ENCODE peak calls at places on chromosomes 6 and 20, in eight cellular contexts. V, X, W, U, P, R, O and T are unnamed samples.
A peak's percentile ranks its signal among the peaks of the same experiment; 100 is the strongest.

GRCh38 chr20:35912877-35913276 is 41.4 kb downstream of the SCAND1 start:
- DNase-seq in R (no peak), W (no peak), X (no peak), O (no peak), U (peak; percentile 1), V (no peak), P (no peak), T (no peak)

GRCh38 chr6:43834528-43835145 is 64.6 kb downstream of the VEGFA start:
- DNase-seq in V (no peak), O (no peak), P (no peak), R (no peak), U (no peak), X (no peak), W (no peak), T (no peak)

GRCh38 chr6:37104935-37105781 is 64.8 kb upstream of the PIM1 start:
- DNase-seq in W (no peak), P (no peak), R (no peak), U (no peak), O (no peak), V (no peak), X (no peak), T (no peak)

GRCh38 chr6:145480024-145480423 is 255.3 kb downstream of the EPM2A start:
- DNase-seq in R (no peak), U (no peak), V (no peak), P (no peak), W (no peak), X (no peak), O (no peak), T (no peak)

GRCh38 chr6:142635130-142635529 is 309.8 kb downstream of the HIVEP2 start:
- DNase-seq in P (no peak), V (no peak), O (no peak), X (no peak), R (peak; percentile 12), W (no peak), U (no peak), T (no peak)

GRCh38 chr6:31901415-31901952 is 402 bp downstream of the ZBTB12 start:
- DNase-seq in U (no peak), O (peak; percentile 67), P (no peak), V (no peak), X (peak; percentile 89), W (peak; percentile 70), R (peak; percentile 57), T (no peak)

GRCh38 chr6:40807484-40807883 is 220.3 kb upstream of the LRFN2 start:
- DNase-seq in W (no peak), V (no peak), U (no peak), R (no peak), O (no peak), X (no peak), P (peak; percentile 80), T (no peak)

GRCh38 chr6:10850728-10851127 is 12.4 kb upstream of the MAK start:
- DNase-seq in X (no peak), W (no peak), V (no peak), P (no peak), R (no peak), O (no peak), U (no peak), T (no peak)

GRCh38 chr6:53896237-53896636 is 101.4 kb downstream of the LRRC1 start:
- DNase-seq in U (no peak), P (peak; percentile 15), O (no peak), V (no peak), R (peak; percentile 75), X (no peak), W (no peak), T (no peak)

GRCh38 chr6:138431276-138432062 is 27.4 kb downstream of the HEBP2 start:
- DNase-seq in X (no peak), R (no peak), W (no peak), P (no peak), O (no peak), U (no peak), V (no peak), T (no peak)

GRCh38 chr6:125301435-125302391 is at the start of gene HDDC2:
- DNase-seq in W (peak; percentile 74), V (peak; percentile 63), R (peak; percentile 68), X (peak; percentile 83), U (no peak), P (peak; percentile 37), O (peak; percentile 53), T (peak; percentile 74)

GRCh38 chr6:121678245-121678644 is 242.8 kb downstream of the GJA1 start:
- DNase-seq in P (no peak), X (no peak), R (no peak), O (no peak), W (no peak), V (no peak), U (no peak), T (no peak)

GRCh38 chr6:139473239-139473701 is 98.8 kb upstream of the CITED2 start:
- DNase-seq in V (no peak), P (no peak), R (peak; percentile 86), X (no peak), O (peak; percentile 88), U (no peak), W (no peak), T (no peak)

GRCh38 chr6:6688283-6688682 is 99.8 kb downstream of the LY86 start:
- DNase-seq in W (no peak), O (no peak), V (no peak), P (no peak), U (no peak), R (peak; percentile 68), X (no peak), T (no peak)

GRCh38 chr20:35871311-35871771 is 83.0 kb downstream of the SCAND1 start:
- DNase-seq in W (no peak), X (no peak), R (peak; percentile 71), U (no peak), P (peak; percentile 60), V (no peak), O (peak; percentile 54), T (no peak)

DNA sequence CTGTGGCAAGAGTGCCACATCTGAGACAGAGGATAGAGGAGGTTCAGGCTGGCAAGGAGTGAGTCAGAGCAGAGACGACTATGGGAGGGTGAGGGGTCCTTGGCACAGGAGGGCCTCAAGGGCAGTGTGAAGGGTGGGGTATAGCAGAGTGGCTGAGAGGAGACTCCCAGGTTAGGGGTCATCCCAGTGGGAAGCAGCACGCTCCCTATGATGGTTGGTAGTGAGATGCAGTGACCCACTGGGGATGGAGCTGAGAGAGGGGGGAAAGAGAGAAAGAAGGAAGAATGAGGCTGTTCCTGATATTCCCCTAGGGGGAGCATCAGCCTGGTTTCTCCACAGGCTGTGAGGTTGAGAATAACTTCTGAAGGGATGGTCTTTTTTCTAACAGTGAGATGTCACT is 97.4 kb downstream of the INSM1 start:
- DNase-seq in R (peak; percentile 31), U (no peak), O (peak; percentile 45), X (no peak), V (no peak), W (no peak), P (no peak), T (no peak)
- TF ChIP-seq CTCF in R (peak; percentile 67), U (peak; percentile 12), O (peak; percentile 58), X (no peak), V (no peak), W (peak; percentile 36), P (no peak), T (no peak)

GRCh38 chr6:18391018-18391417 is 3.9 kb downstream of the RNF144B start:
- DNase-seq in R (no peak), X (no peak), V (no peak), O (no peak), U (no peak), W (no peak), P (no peak), T (no peak)

GRCh38 chr6:18395177-18395850 is 8.2 kb downstream of the RNF144B start:
- DNase-seq in O (no peak), R (no peak), U (no peak), P (no peak), X (no peak), V (no peak), W (no peak), T (no peak)

GRCh38 chr6:18389479-18389878 is 2.3 kb downstream of the RNF144B start:
- DNase-seq in W (no peak), V (no peak), P (no peak), R (peak; percentile 50), O (no peak), U (no peak), X (no peak), T (no peak)

GRCh38 chr6:18390476-18390875 is 3.3 kb downstream of the RNF144B start:
- DNase-seq in U (no peak), R (no peak), O (no peak), W (no peak), P (no peak), V (no peak), X (no peak), T (no peak)

GRCh38 chr6:18392346-18392877 is 5.3 kb downstream of the RNF144B start:
- DNase-seq in W (no peak), U (no peak), X (no peak), R (no peak), P (no peak), V (no peak), O (no peak), T (no peak)
- TF ChIP-seq CTCF in W (no peak), U (no peak), X (no peak), R (no peak), P (no peak), V (no peak), O (no peak), T (no peak)

DNA sequence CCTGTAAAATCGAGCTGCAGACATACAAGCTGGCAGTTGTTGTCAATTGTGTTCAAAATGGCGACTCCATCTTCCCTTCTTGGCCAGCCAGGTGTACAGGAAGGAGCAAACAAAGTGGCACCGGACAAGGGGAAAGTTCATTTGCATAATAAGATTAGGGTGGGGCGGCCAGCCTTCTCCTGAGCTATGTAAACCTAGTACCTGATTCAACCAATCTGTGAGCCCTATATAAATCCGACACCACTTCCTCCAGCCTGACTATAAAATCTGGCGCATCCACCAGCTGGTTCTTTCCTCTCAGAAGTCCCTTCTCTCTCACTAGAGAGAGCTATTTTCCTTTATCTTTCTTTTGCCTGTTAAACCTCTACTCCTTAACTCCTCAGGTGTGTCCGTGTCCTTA is 8.1 kb upstream of the HBS1L start:
- DNase-seq in O (peak; percentile 34), U (no peak), P (no peak), W (no peak), X (no peak), R (no peak), V (no peak), T (no peak)
- TF ChIP-seq CTCF in O (peak; percentile 20), U (peak; percentile 2), P (no peak), W (no peak), X (no peak), R (no peak), V (no peak), T (no peak)

GRCh38 chr20:23150304-23151007 is 64.3 kb upstream of the CD93 start:
- DNase-seq in R (no peak), X (no peak), U (no peak), P (no peak), V (no peak), W (peak; percentile 49), O (no peak), T (no peak)

GRCh38 chr20:23147647-23147963 is 61.5 kb upstream of the CD93 start:
- DNase-seq in X (no peak), P (no peak), O (no peak), V (no peak), U (no peak), R (no peak), W (no peak), T (no peak)

GRCh38 chr20:23149623-23150279 is 63.6 kb upstream of the CD93 start:
- DNase-seq in X (no peak), U (no peak), P (peak; percentile 39), O (no peak), R (no peak), W (no peak), V (no peak), T (no peak)

GRCh38 chr20:23147964-23148720 is 62.0 kb upstream of the CD93 start:
- DNase-seq in W (no peak), R (peak; percentile 54), P (peak; percentile 92), V (no peak), U (peak; percentile 24), O (peak; percentile 53), X (peak; percentile 29), T (no peak)

GRCh38 chr20:23148721-23149570 is 62.8 kb upstream of the CD93 start:
- DNase-seq in O (no peak), V (no peak), W (no peak), R (no peak), P (no peak), X (no peak), U (no peak), T (no peak)
- TF ChIP-seq CTCF in O (no peak), V (no peak), W (no peak), R (no peak), P (no peak), X (no peak), U (no peak), T (no peak)